ENCODE peak calls at places on chromosomes 6 and 20, in seven cellular contexts. E is spleen; C is upper lobe of right lung; L is cardiac muscle cell; I is CD8-positive, alpha-beta T cell; J is PC-9; T is small intestine. R is an unnamed sample. For H3K4me1, the result is how much of the 10 kb centered on the place peaks cover.

GRCh38 chr6:109093732-109094131 is 914 bp downstream of the SESN1 start:
- DNase-seq in L (no peak), C (no peak), E (no peak), T (no peak), J (no peak), I (no peak), R (peak)

GRCh38 chr20:3768342-3769130 is 983 bp upstream of the ADISSP start:
- DNase-seq in I (peak), C (peak), J (peak), T (peak), E (peak), L (peak), R (peak)

GRCh38 chr20:6583134-6583738 is 184.2 kb upstream of the BMP2 start:
- DNase-seq in E (peak), L (peak), I (no peak), C (peak), J (peak), T (peak), R (peak)

GRCh38 chr6:32081168-32081624 is 27.9 kb downstream of the TNXB start:
- DNase-seq in J (peak), E (no peak), C (no peak), L (no peak), T (no peak), I (no peak), R (peak)

GRCh38 chr6:76230711-76231110 is 158.2 kb upstream of the IMPG1 start:
- DNase-seq in I (no peak), L (no peak), J (no peak), C (no peak), E (no peak), T (no peak), R (peak)

GRCh38 chr6:134041093-134041492 is 11.3 kb downstream of the SLC2A12 start:
- DNase-seq in L (no peak), I (no peak), T (no peak), E (no peak), C (no peak), J (peak), R (peak)

GRCh38 chr20:50536333-50536732 is 26.1 kb downstream of the PTPN1 start:
- DNase-seq in E (no peak), T (no peak), C (no peak), L (no peak), J (no peak), I (no peak), R (no peak)

GRCh38 chr6:6025736-6026135 is 19.0 kb upstream of the NRN1 start:
- DNase-seq in C (no peak), L (no peak), I (no peak), J (no peak), T (no peak), E (no peak), R (no peak)

GRCh38 chr6:35054106-35054742 is 86.9 kb downstream of the TCP11 start:
- DNase-seq in J (no peak), C (no peak), I (no peak), L (no peak), E (no peak), T (no peak), R (no peak)

GRCh38 chr6:157693867-157694266 is 129.2 kb upstream of the SNX9 start:
- DNase-seq in J (no peak), I (no peak), T (no peak), E (no peak), L (no peak), C (peak), R (no peak)

GRCh38 chr6:66926060-66926459 is 1219.0 kb upstream of the EYS start:
- DNase-seq in T (no peak), E (no peak), L (no peak), C (no peak), I (no peak), J (no peak), R (peak)

GRCh38 chr20:39716796-39717341 is 754.7 kb downstream of the DHX35 start:
- DNase-seq in E (no peak), T (no peak), I (no peak), C (no peak), L (no peak), J (no peak), R (no peak)

GRCh38 chr6:4466260-4466659 is 309.9 kb upstream of the CDYL start:
- DNase-seq in C (no peak), L (no peak), T (no peak), I (no peak), E (no peak), J (no peak), R (no peak)

GRCh38 chr6:142321451-142321850 is 19.6 kb downstream of the ADGRG6 start:
- DNase-seq in C (no peak), L (no peak), J (no peak), I (no peak), T (no peak), E (no peak), R (no peak)

GRCh38 chr20:59149678-59150504 is 13.7 kb upstream of the ZNF831 start:
- DNase-seq in T (peak), E (peak), I (peak), J (no peak), C (no peak), L (no peak), R (peak)

GRCh38 chr6:85580878-85581267 is 12.8 kb downstream of the SNX14 start:
- DNase-seq in E (no peak), T (no peak), I (no peak), L (no peak), J (no peak), C (no peak), R (no peak)

GRCh38 chr6:130513770-130514169 is 148.0 kb downstream of the TMEM200A start:
- DNase-seq in T (peak), L (no peak), C (no peak), J (peak), I (peak), E (no peak), R (peak)

GRCh38 chr20:47981242-47981641 is 196.0 kb upstream of the SULF2 start:
- DNase-seq in T (no peak), I (no peak), L (no peak), C (no peak), J (no peak), E (no peak), R (peak)

GRCh38 chr20:21100590-21101452 is 5.3 kb downstream of the LINC00237 start:
- DNase-seq in E (peak), L (no peak), C (peak), T (no peak), J (no peak), I (no peak), R (no peak)

GRCh38 chr6:129370268-129370916 is 339.6 kb downstream of the ARHGAP18 start:
- DNase-seq in E (no peak), T (peak), I (no peak), C (no peak), J (peak), L (peak), R (peak)

GRCh38 chr20:63968928-63969760 is 586 bp downstream of the ZNF512B start:
- DNase-seq in I (no peak), C (peak), J (peak), T (peak), E (peak), L (peak), R (peak)

GRCh38 chr20:62800314-62801259 is 4.0 kb upstream of the OGFR start:
- DNase-seq in I (no peak), E (no peak), C (no peak), T (no peak), L (no peak), J (no peak), R (no peak)

GRCh38 chr6:166515072-166515810 is 71.2 kb downstream of the RAMACL start:
- DNase-seq in C (no peak), L (no peak), I (no peak), E (no peak), T (no peak), J (peak), R (peak)

GRCh38 chr6:104003803-104004516 is 855.8 kb downstream of the HACE1 start:
- DNase-seq in C (no peak), T (no peak), L (peak), E (no peak), I (no peak), J (no peak), R (no peak)

GRCh38 chr20:18133962-18134361 is 3.7 kb upstream of the KAT14 start:
- DNase-seq in C (no peak), T (peak), E (no peak), J (no peak), L (no peak), I (no peak), R (no peak)

GRCh38 chr20:51426879-51427624 is 115.5 kb downstream of the NFATC2 start:
- DNase-seq in C (no peak), E (no peak), I (no peak), L (no peak), T (no peak), J (no peak), R (no peak)

GRCh38 chr6:36963451-36964290 is 9.1 kb downstream of the PI16 start:
- DNase-seq in E (peak), I (no peak), C (peak), L (no peak), T (no peak), J (peak), R (peak)

GRCh38 chr6:24721461-24722215 is 2.7 kb upstream of the C6orf62 start:
- DNase-seq in C (no peak), T (peak), J (no peak), L (no peak), I (no peak), E (no peak), R (no peak)

GRCh38 chr20:13099676-13100075 is 90.9 kb downstream of the SPTLC3 start:
- DNase-seq in L (no peak), C (no peak), E (no peak), T (no peak), J (peak), I (no peak), R (no peak)

GRCh38 chr6:80215063-80215462 is 108.6 kb downstream of the BCKDHB start:
- DNase-seq in E (no peak), I (no peak), T (no peak), J (no peak), L (no peak), C (no peak), R (no peak)

GRCh38 chr6:169955796-169956493 is 204.5 kb downstream of the ERMARD start:
- DNase-seq in E (peak), T (no peak), I (no peak), C (peak), J (no peak), L (no peak), R (no peak)

GRCh38 chr6:125273965-125274364 is 27.8 kb downstream of the HDDC2 start:
- DNase-seq in E (no peak), T (peak), C (no peak), I (no peak), J (peak), L (no peak), R (no peak)

GRCh38 chr6:160102956-160103824 is 18.4 kb upstream of the SLC22A1 start:
- DNase-seq in E (peak), J (no peak), L (peak), I (no peak), C (peak), T (peak), R (peak)

GRCh38 chr6:6004147-6004995 is 2.4 kb downstream of the NRN1 start:
- DNase-seq in I (no peak), C (no peak), L (no peak), T (no peak), J (no peak), E (no peak), R (peak)

GRCh38 chr6:85354761-85355618 is 94.9 kb upstream of the NT5E start:
- DNase-seq in T (peak), I (peak), C (peak), E (peak), L (peak), J (peak), R (peak)

GRCh38 chr6:122996797-122997520 is 924 bp downstream of the CLVS2 start:
- DNase-seq in E (no peak), I (no peak), J (no peak), L (no peak), C (no peak), T (no peak), R (no peak)

GRCh38 chr6:44800171-44800671 is 412.7 kb downstream of the CDC5L start:
- DNase-seq in J (peak), L (peak), E (no peak), C (no peak), I (no peak), T (peak), R (peak)

GRCh38 chr6:43009124-43009523 is 4.6 kb downstream of the MEA1 start:
- DNase-seq in L (peak), J (peak), E (no peak), I (no peak), C (no peak), T (peak), R (peak)

GRCh38 chr6:44489912-44490604 is 102.6 kb downstream of the CDC5L start:
- DNase-seq in C (no peak), J (peak), E (no peak), L (no peak), T (no peak), I (no peak), R (peak)

GRCh38 chr20:63754008-63754407 is 14.4 kb downstream of the SLC2A4RG start:
- DNase-seq in C (no peak), E (no peak), T (no peak), J (no peak), L (peak), I (no peak), R (no peak)

DNA sequence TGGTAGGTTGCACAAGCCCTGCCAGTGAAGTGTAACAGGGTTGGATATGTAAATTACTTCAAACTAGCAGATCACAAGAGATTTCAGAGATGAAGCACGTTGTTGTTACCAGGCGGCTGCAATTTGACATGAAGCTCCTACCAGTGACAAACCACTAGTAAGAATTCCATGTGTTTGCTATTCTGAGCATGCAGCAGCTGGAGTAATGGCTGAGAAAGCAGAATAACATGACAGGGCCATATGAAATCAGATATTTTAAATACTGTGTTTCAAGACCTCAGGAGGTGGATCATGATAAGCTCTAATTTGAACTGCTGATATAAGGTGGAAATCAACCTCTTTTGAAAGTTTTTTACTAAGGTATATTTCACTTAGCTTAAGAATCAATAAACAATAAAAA is 11.5 kb downstream of the RIN2 start:
- DNase-seq in L (no peak), J (no peak), C (no peak), I (no peak), T (no peak), E (no peak), R (no peak)
- H3K27ac ChIP-seq in L (no peak), J (no peak), C (no peak), I (no peak), T (no peak), E (no peak), R (no peak)

DNA sequence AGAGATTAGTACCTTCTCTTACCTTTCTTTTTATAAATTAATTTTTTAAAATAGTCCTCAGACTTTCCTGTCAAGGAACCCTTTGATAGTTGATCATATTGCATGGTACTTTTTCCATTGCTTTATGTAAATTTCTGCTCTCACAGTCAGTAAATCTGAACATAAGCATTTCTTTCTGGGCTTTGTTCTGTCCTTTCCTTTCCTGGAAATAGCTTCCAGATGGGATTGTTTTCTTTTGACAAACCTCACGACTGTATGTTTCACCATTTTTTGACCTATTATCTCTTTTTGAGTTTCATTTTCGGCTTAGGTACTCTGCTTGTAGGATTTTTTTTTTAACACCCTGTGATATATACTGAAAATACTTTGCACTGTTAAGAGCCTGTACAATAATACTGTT is 32.6 kb downstream of the UTRN start:
- DNase-seq in L (no peak), C (no peak), J (no peak), I (no peak), T (no peak), E (no peak), R (no peak)
- H3K4me1 ChIP-seq in L (under half), C (half or more), J (under half), I (under half), T (under half), E (half or more), R (under half)

GRCh38 chr6:148701393-148701774 is 45.4 kb upstream of the UST start:
- DNase-seq in L (no peak), J (no peak), E (no peak), I (no peak), T (no peak), C (no peak), R (no peak)
- H3K4me3 ChIP-seq in L (no peak), J (peak), E (no peak), I (peak), T (no peak), C (peak), R (no peak)

GRCh38 chr20:45968801-45969711 is 2.9 kb downstream of the ZNF335 start:
- DNase-seq in I (no peak), T (no peak), E (peak), L (no peak), C (peak), J (no peak), R (no peak)
- H3K27ac ChIP-seq in I (no peak), T (no peak), E (peak), L (peak), C (no peak), J (no peak), R (no peak)

GRCh38 chr6:46948699-46949098 is 27.0 kb upstream of the ADGRF5 start:
- DNase-seq in J (no peak), T (no peak), L (peak), I (no peak), E (no peak), C (no peak), R (peak)

GRCh38 chr6:46949662-46950280 is 28.0 kb upstream of the ADGRF5 start:
- DNase-seq in J (no peak), L (no peak), C (peak), T (peak), I (no peak), E (no peak), R (no peak)

DNA sequence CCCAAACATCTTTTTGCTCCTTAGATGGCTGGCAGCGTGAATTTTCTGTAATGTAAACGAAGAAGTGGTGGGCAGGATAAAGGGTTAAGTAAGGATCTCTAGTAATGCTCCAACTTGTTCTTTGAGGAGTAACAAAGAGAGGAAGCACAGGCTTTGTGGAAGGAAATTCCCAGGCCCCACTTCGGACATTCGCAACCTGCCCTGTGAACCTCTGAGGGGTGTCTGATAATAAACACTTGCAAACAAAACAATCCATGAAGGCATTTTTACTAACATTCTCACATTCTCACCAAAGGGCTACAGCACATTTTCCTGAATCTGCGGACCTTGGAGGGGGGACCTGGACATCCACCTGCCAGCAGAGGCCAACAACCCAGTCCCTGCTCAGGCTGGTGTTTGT is 25.8 kb upstream of the ADGRF5 start:
- DNase-seq in C (no peak), J (no peak), E (no peak), L (no peak), T (no peak), I (no peak), R (no peak)
- H3K4me1 ChIP-seq in C (under half), J (under half), E (under half), L (under half), T (under half), I (under half), R (under half)

DNA sequence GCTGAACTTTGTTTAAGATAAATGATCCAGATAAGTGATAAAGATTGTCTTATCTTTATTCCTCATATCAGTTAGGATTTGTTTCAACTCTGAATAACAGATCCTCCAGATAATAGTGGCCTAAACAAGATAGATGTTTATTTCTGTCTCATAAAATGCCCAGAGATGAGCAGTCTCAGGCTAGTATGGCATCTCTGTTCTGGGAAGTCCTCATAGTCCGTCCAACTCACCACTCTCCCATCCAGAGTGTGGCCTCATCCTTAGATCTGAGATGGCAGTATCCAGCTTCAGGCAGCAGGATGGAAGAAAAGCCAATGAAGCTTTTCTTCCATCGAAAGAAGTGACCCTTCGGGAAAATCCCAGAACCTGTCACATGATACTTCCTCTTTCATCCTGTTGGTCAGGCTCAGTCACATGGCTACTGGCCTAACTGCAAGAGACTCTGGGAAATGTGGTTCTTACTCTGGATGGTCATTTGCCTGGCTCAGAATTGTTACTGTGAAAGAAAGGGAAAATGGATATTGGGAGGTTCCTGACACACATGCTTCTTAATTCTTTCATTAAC is 29.4 kb upstream of the TAGAP start:
- DNase-seq in E (no peak), C (no peak), I (no peak), T (peak), L (peak), J (no peak), R (peak)
- H3K4me3 ChIP-seq in E (no peak), C (peak), I (no peak), T (no peak), L (peak), J (peak), R (peak)

GRCh38 chr20:37816726-37817125 is 86.2 kb upstream of the VSTM2L start:
- DNase-seq in L (no peak), C (no peak), T (no peak), J (no peak), I (no peak), E (no peak), R (no peak)
- H3K27ac ChIP-seq in L (no peak), C (no peak), T (no peak), J (no peak), I (no peak), E (no peak), R (no peak)

GRCh38 chr20:53872561-53873248 is 197.7 kb downstream of the BCAS1 start:
- DNase-seq in E (no peak), T (no peak), J (no peak), I (peak), C (no peak), L (no peak), R (peak)

GRCh38 chr20:53874706-53875105 is 195.7 kb downstream of the BCAS1 start:
- DNase-seq in C (no peak), L (no peak), I (no peak), E (no peak), T (no peak), J (no peak), R (no peak)

GRCh38 chr20:53874104-53874503 is 196.3 kb downstream of the BCAS1 start:
- DNase-seq in L (no peak), E (no peak), J (no peak), T (no peak), C (no peak), I (no peak), R (no peak)

GRCh38 chr20:53872081-53872541 is 198.3 kb downstream of the BCAS1 start:
- DNase-seq in T (no peak), E (no peak), I (no peak), L (no peak), J (no peak), C (no peak), R (no peak)

GRCh38 chr20:53873249-53873642 is 197.1 kb downstream of the BCAS1 start:
- DNase-seq in T (no peak), J (no peak), I (no peak), E (no peak), C (no peak), L (no peak), R (no peak)
- H3K4me1 ChIP-seq in T (under half), J (under half), I (under half), E (half or more), C (under half), L (under half), R (under half)

GRCh38 chr6:33772902-33773472 is 15.9 kb downstream of the LEMD2 start:
- DNase-seq in L (no peak), C (no peak), E (no peak), I (no peak), T (no peak), J (no peak), R (no peak)
- H3K4me3 ChIP-seq in L (no peak), C (no peak), E (no peak), I (no peak), T (no peak), J (no peak), R (no peak)

GRCh38 chr6:119728935-119729334 is 379.4 kb upstream of the MAN1A1 start:
- DNase-seq in E (no peak), C (no peak), L (no peak), T (no peak), J (no peak), I (no peak), R (no peak)
- H3K27ac ChIP-seq in E (no peak), C (no peak), L (no peak), T (no peak), J (peak), I (no peak), R (no peak)

R was measured in SJCRH30.